ENCODE peak calls at places on chromosome 3, in four cellular contexts. L is IMR-90, D is stomach, P is osteoblast. I is an unnamed sample.
A peak's percentile ranks its signal among the peaks of the same experiment; 100 is the strongest.

GRCh38 chr3:23712656-23713559 is 92.8 kb upstream of the UBE2E1 start:
- DNase-seq in P (peak; percentile 47), L (peak; percentile 96), D (no peak), I (peak; percentile 16)

GRCh38 chr3:52561028-52561749 is 24.8 kb downstream of the UQCC5 start:
- DNase-seq in L (no peak), P (no peak), D (no peak), I (no peak)

GRCh38 chr3:60202052-60202753 is 1049.0 kb downstream of the FHIT start:
- DNase-seq in P (no peak), D (no peak), L (no peak), I (no peak)

GRCh38 chr3:124698030-124698770 is 32.1 kb upstream of the UMPS start:
- DNase-seq in P (no peak), L (no peak), D (no peak), I (no peak)

GRCh38 chr3:46959169-46959515 is 17.4 kb downstream of the CCDC12 start:
- DNase-seq in L (no peak), D (no peak), P (no peak), I (no peak)

GRCh38 chr3:188594137-188594536 is 440.2 kb downstream of the LPP start:
- DNase-seq in D (no peak), L (peak; percentile 95), P (no peak), I (no peak)

GRCh38 chr3:2792432-2792831 is 317.7 kb downstream of the IL5RA start:
- DNase-seq in P (no peak), D (no peak), L (no peak), I (no peak)

GRCh38 chr3:45607790-45608189 is 13.2 kb downstream of the LIMD1 start:
- DNase-seq in P (peak; percentile 82), D (no peak), L (peak; percentile 71), I (no peak)

GRCh38 chr3:104750581-104750980 is 616.1 kb upstream of the ALCAM start:
- DNase-seq in L (no peak), P (peak; percentile 21), D (no peak), I (no peak)

GRCh38 chr3:113287818-113288648 is 76.7 kb downstream of the BOC start:
- DNase-seq in D (no peak), P (no peak), L (peak; percentile 72), I (peak; percentile 53)

GRCh38 chr3:123546133-123546755 is 38.6 kb downstream of the HACD2 start:
- DNase-seq in P (peak; percentile 47), L (peak; percentile 94), D (no peak), I (no peak)

GRCh38 chr3:25174251-25174650 is 253.8 kb upstream of the RARB start:
- DNase-seq in L (no peak), P (no peak), D (no peak), I (no peak)

GRCh38 chr3:82011336-82011735 is 249.9 kb upstream of the GBE1 start:
- DNase-seq in P (no peak), L (no peak), D (no peak), I (no peak)

GRCh38 chr3:184737641-184738518 is 26.0 kb upstream of the MAGEF1 start:
- DNase-seq in D (peak; percentile 47), P (peak; percentile 96), L (peak; percentile 72), I (no peak)

GRCh38 chr3:149815728-149816127 is 2.7 kb downstream of the RNF13 start:
- DNase-seq in D (no peak), P (no peak), L (no peak), I (no peak)
- H3K4me3 ChIP-seq in D (no peak overlapping the region), P (no peak overlapping the region), L (no peak overlapping the region), I (no peak overlapping the region)

DNA sequence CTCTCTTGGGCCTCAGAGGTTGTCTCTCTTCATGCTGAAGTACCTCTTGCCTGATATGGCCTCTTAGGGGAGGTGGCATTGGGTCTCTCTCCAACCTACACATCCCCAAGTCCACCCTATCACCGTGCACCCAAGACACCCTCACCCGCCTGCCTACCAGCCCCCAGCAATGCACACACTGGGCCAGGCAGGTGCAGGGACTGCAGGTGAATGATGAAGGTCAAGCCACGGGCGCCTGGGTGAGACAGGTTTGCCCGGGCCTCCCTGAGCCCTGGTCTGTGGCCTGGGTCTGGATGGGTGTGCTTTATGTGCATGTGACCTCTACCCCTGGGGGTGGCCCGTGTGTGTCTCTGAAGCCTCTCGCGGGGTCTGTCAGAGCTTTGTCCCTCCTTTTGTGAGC is 68.3 kb downstream of the WNT7A start:
- DNase-seq in P (peak; percentile 21), L (no peak), D (no peak), I (no peak)
- H3K9me3 ChIP-seq in P (peaks cover 12% of the 10 kb centered on the region), L (peaks cover 42% of the 10 kb centered on the region), D (peaks cover 68% of the 10 kb centered on the region), I (peaks cover 19% of the 10 kb centered on the region)

DNA sequence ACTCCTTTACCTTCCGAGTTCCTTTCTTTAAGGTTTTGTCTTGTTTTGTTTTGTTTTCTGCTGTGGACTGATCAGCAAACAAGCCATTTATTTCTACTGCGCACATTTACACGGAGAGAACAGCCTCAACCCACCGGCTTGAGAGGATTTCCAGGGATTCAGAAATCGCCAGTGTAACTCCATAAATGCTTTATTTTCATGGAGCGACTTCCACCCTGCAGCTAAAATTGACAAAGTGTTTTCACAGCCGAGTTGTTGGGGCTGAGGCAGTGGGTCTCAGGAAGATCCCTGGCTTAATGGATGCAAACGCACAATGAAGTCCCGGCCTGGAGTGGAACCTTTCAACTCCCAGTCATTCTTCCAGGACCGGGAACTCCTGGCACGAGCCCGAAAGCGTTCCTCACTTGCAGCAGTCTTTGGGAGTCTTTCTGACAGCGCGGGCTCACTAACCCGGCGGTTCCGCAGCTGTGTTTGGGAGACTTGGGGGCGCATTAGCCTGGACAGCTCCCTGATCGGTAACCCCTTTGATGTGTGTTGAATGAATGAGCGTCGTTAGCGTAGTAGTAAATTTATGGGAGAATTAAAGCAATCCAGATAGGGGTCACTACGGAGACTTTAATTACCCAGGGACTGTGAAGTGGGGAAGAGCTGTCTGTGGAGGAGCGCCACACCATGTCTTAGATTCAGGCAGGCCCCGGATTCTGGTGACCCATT is 785 bp upstream of the MYRIP start:
- DNase-seq in L (no peak), P (peak; percentile 55), D (peak; percentile 40), I (no peak)
- H3K4me3 ChIP-seq in L (no peak overlapping the region), P (no peak overlapping the region), D (peak overlapping the region; percentile 57), I (peak overlapping the region; percentile 55)

GRCh38 chr3:160088492-160089137 is 100.0 kb downstream of the IL12A start:
- DNase-seq in L (no peak), D (no peak), P (no peak), I (no peak)

GRCh38 chr3:160090653-160091052 is 102.0 kb downstream of the IL12A start:
- DNase-seq in L (no peak), D (no peak), P (no peak), I (no peak)

GRCh38 chr3:160081958-160082533 is 93.4 kb downstream of the IL12A start:
- DNase-seq in L (no peak), D (no peak), P (no peak), I (no peak)

DNA sequence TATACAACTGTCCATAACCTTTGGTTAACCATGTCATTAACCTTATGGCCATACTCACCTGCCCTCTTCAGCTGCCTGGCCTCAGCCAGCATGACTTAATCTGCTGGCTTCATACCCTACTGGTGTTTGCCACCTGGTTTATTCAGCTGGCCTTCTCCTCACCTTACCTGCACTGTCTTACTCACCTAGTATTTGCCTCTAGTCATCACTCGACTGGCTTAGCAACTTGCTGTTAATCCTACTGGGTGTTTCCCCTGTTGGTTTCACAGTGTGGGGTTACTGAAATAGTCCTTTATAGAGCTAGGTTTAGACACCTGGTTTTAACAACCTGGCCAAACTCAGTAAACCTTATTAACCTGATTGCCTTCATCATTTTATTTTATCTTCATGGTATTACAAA is 96.4 kb downstream of the IL12A start:
- DNase-seq in D (no peak), P (no peak), L (no peak), I (no peak)
- H3K9me3 ChIP-seq in D (no peaks in the 10 kb centered on the region), P (no peaks in the 10 kb centered on the region), L (no peaks in the 10 kb centered on the region), I (no peaks in the 10 kb centered on the region)

GRCh38 chr3:98884675-98885371 is 16.7 kb downstream of the DCBLD2 start:
- DNase-seq in D (no peak), L (peak; percentile 55), P (peak; percentile 49), I (no peak)

GRCh38 chr3:98885851-98886250 is 15.6 kb downstream of the DCBLD2 start:
- DNase-seq in L (peak; percentile 39), D (no peak), P (no peak), I (no peak)

GRCh38 chr3:98887684-98888083 is 13.8 kb downstream of the DCBLD2 start:
- DNase-seq in P (no peak), L (no peak), D (no peak), I (no peak)

GRCh38 chr3:98890181-98890882 is 11.2 kb downstream of the DCBLD2 start:
- DNase-seq in D (no peak), P (no peak), L (peak; percentile 38), I (no peak)

GRCh38 chr3:98886525-98886924 is 15.0 kb downstream of the DCBLD2 start:
- DNase-seq in P (no peak), L (peak; percentile 30), D (no peak), I (no peak)
- H3K4me3 ChIP-seq in P (no peak overlapping the region), L (no peak overlapping the region), D (no peak overlapping the region), I (no peak overlapping the region)

GRCh38 chr3:114323546-114324254 is 29.9 kb downstream of the TIGIT start:
- DNase-seq in P (no peak), L (no peak), D (no peak), I (no peak)
- H3K9me3 ChIP-seq in P (no peaks in the 10 kb centered on the region), L (no peaks in the 10 kb centered on the region), D (no peaks in the 10 kb centered on the region), I (no peaks in the 10 kb centered on the region)

GRCh38 chr3:42763023-42763422 is 10.0 kb downstream of the CCDC13 start:
- DNase-seq in L (peak; percentile 81), D (no peak), P (no peak), I (no peak)

GRCh38 chr3:42764115-42764514 is 8.9 kb downstream of the CCDC13 start:
- DNase-seq in D (no peak), L (no peak), P (no peak), I (no peak)

GRCh38 chr3:42769477-42770131 is 3.4 kb downstream of the CCDC13 start:
- DNase-seq in D (no peak), L (no peak), P (no peak), I (no peak)

GRCh38 chr3:42762046-42762724 is 10.9 kb downstream of the CCDC13 start:
- DNase-seq in D (no peak), P (no peak), L (no peak), I (no peak)

DNA sequence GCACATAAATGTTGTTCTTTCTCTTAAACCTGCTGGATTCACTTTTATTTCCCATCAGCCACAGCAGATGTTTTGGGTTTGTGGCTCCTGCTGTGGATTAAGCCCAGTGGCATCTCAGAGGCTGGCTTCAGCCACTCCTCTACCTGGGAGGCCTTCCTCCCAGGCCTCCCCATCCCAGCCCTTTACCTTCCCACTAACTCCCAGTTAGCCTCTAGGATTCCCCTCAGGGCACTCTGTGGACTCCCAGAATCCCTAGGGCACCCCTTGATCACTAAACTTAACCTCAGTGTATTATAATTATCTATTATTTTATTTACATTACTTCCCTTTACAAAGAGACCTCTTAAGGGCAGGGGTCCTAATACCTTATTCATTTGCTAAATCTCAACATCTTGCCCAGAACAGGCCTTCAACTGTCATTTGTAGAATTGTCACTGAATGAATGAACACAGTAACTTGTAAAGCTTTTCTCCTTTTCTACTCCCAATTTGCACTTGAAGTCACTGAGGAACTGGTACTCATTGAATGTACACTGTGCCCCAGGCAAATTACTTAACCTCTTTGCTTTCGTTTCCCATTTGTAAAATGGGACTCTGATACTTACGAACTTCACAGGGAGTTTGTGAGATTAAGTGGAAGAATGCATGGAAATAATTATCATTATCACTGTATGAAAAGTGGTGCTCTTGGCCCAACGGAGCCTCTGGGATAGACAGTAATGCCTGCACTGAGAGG is 8.3 kb downstream of the CCDC13 start:
- DNase-seq in L (no peak), P (no peak), D (no peak), I (no peak)
- H3K4me3 ChIP-seq in L (no peak overlapping the region), P (no peak overlapping the region), D (no peak overlapping the region), I (no peak overlapping the region)

GRCh38 chr3:127329647-127330285 is 41.9 kb upstream of the PRR20G start:
- DNase-seq in L (no peak), D (no peak), P (no peak), I (no peak)
- H3K9me3 ChIP-seq in L (no peaks in the 10 kb centered on the region), D (peaks cover 28% of the 10 kb centered on the region), P (peaks cover 4% of the 10 kb centered on the region), I (peaks cover 32% of the 10 kb centered on the region)